ENCODE peak calls at places on chromosome 11, in eight cellular contexts. T is retina; J is right cardiac atrium; D is foreskin fibroblast; P is NCI-H1105 treated with DMSO at 0.1 percent for 48 hours; C is amniotic epithelial cell; U is T-helper 9 cell; A is stimulated activated naive CD8-positive, alpha-beta T cell treated with anti-CD3 and anti-CD28 coated beads, Interleukin-15, amount 100 ng/mL, for 72 hours. O is an unnamed sample.

GRCh38 chr11:2177081-2177480 is 5.5 kb upstream of the TH start:
- DNase-seq in T (peak; percentile 74), J (no peak), D (no peak), P (no peak), C (no peak), U (no peak), A (no peak), O (no peak)

GRCh38 chr11:117851091-117851490 is 25.4 kb downstream of the FXYD6 start:
- DNase-seq in T (no peak), J (no peak), D (no peak), P (no peak), C (peak; percentile 51), U (no peak), A (no peak), O (no peak)

GRCh38 chr11:65492637-65493366 is 6.0 kb upstream of the MALAT1 start:
- DNase-seq in T (no peak), J (peak; percentile 96), D (peak; percentile 93), P (no peak), C (peak; percentile 91), U (no peak), A (no peak), O (no peak)

GRCh38 chr11:34395916-34396555 is 38.2 kb upstream of the ABTB2 start:
- DNase-seq in T (no peak), J (no peak), D (peak; percentile 89), P (no peak), C (no peak), U (no peak), A (no peak), O (no peak)

GRCh38 chr11:94017446-94017845 is 3.7 kb upstream of the HEPHL1 start:
- DNase-seq in T (no peak), J (no peak), D (no peak), P (no peak), C (no peak), U (no peak), A (no peak), O (no peak)

GRCh38 chr11:113308601-113309000 is 5.8 kb upstream of the TTC12 start:
- DNase-seq in T (no peak), J (no peak), D (no peak), P (no peak), C (no peak), U (no peak), A (no peak), O (no peak)

GRCh38 chr11:1390603-1391164 is 950 bp downstream of the BRSK2 start:
- DNase-seq in T (no peak), J (peak; percentile 76), D (peak; percentile 38), P (no peak), C (no peak), U (no peak), A (no peak), O (no peak)

GRCh38 chr11:57514538-57515331 is 767 bp downstream of the SLC43A1 start:
- DNase-seq in T (peak; percentile 51), J (peak; percentile 89), D (peak; percentile 75), P (peak; percentile 16), C (peak; percentile 9), U (peak; percentile 39), A (peak; percentile 52), O (peak; percentile 33)

GRCh38 chr11:12540913-12541587 is 133.2 kb upstream of the TEAD1 start:
- DNase-seq in T (no peak), J (no peak), D (peak; percentile 93), P (no peak), C (peak; percentile 90), U (no peak), A (no peak), O (no peak)

GRCh38 chr11:69370984-69371709 is 77.2 kb downstream of the MYEOV start:
- DNase-seq in T (no peak), J (no peak), D (no peak), P (no peak), C (no peak), U (no peak), A (no peak), O (no peak)

GRCh38 chr11:93570759-93571413 is 27.7 kb upstream of the SMCO4 start:
- DNase-seq in T (no peak), J (no peak), D (peak; percentile 61), P (no peak), C (peak; percentile 74), U (no peak), A (no peak), O (no peak)

GRCh38 chr11:64447717-64448598 is 89.0 kb downstream of the RPS6KA4 start:
- DNase-seq in T (peak; percentile 25), J (peak; percentile 79), D (peak; percentile 48), P (peak; percentile 10), C (no peak), U (no peak), A (no peak), O (no peak)

GRCh38 chr11:23314162-23314561 is 453.9 kb upstream of the CCDC179 start:
- DNase-seq in T (no peak), J (no peak), D (no peak), P (no peak), C (no peak), U (no peak), A (no peak), O (no peak)